ENCODE peak calls at places on chromosome 12, in ten cellular contexts. One of them, this sample, is unnamed.

GRCh38 chr12:92899388-92900001 is 29.6 kb downstream of the EEA1 start:
- DNase-seq in endodermal cell: peak
- DNase-seq in activated B cell treated with CpG ODN at 0.5 μM for 24 hours: no peak
- DNase-seq in amygdala: peak
- DNase-seq in T-helper 1 cell: no peak
- DNase-seq in RWPE1: peak
- DNase-seq in non-pigmented ciliary epithelial cell: peak
- DNase-seq in upper lobe of right lung: no peak
- DNase-seq in AG04450: peak
- DNase-seq in neural crest cell: no peak
- DNase-seq in this sample: peak

GRCh38 chr12:109461846-109462766 is 15.0 kb downstream of the KCTD10 start:
- DNase-seq in RWPE1: peak
- DNase-seq in T-helper 1 cell: no peak
- DNase-seq in AG04450: peak
- DNase-seq in activated B cell treated with CpG ODN at 0.5 μM for 24 hours: no peak
- DNase-seq in neural crest cell: no peak
- DNase-seq in upper lobe of right lung: peak
- DNase-seq in amygdala: no peak
- DNase-seq in endodermal cell: peak
- DNase-seq in non-pigmented ciliary epithelial cell: peak
- DNase-seq in this sample: peak

GRCh38 chr12:111598637-111599458 is at the start of gene ATXN2:
- DNase-seq in T-helper 1 cell: peak
- DNase-seq in neural crest cell: peak
- DNase-seq in upper lobe of right lung: peak
- DNase-seq in activated B cell treated with CpG ODN at 0.5 μM for 24 hours: peak
- DNase-seq in endodermal cell: peak
- DNase-seq in RWPE1: peak
- DNase-seq in AG04450: no peak
- DNase-seq in non-pigmented ciliary epithelial cell: no peak
- DNase-seq in amygdala: peak
- DNase-seq in this sample: no peak

GRCh38 chr12:97476255-97476654 is 13.7 kb downstream of the RMST start:
- DNase-seq in amygdala: no peak
- DNase-seq in AG04450: no peak
- DNase-seq in T-helper 1 cell: no peak
- DNase-seq in RWPE1: no peak
- DNase-seq in non-pigmented ciliary epithelial cell: no peak
- DNase-seq in endodermal cell: no peak
- DNase-seq in neural crest cell: no peak
- DNase-seq in activated B cell treated with CpG ODN at 0.5 μM for 24 hours: no peak
- DNase-seq in upper lobe of right lung: no peak
- DNase-seq in this sample: no peak

GRCh38 chr12:131615316-131616053 is 95.4 kb upstream of the SFSWAP start:
- DNase-seq in AG04450: no peak
- DNase-seq in T-helper 1 cell: no peak
- DNase-seq in non-pigmented ciliary epithelial cell: no peak
- DNase-seq in endodermal cell: peak
- DNase-seq in neural crest cell: no peak
- DNase-seq in amygdala: no peak
- DNase-seq in activated B cell treated with CpG ODN at 0.5 μM for 24 hours: no peak
- DNase-seq in upper lobe of right lung: no peak
- DNase-seq in RWPE1: no peak
- DNase-seq in this sample: no peak

GRCh38 chr12:45989857-45990467 is 412 bp downstream of the SCAF11 start:
- DNase-seq in neural crest cell: no peak
- DNase-seq in activated B cell treated with CpG ODN at 0.5 μM for 24 hours: peak
- DNase-seq in T-helper 1 cell: peak
- DNase-seq in AG04450: no peak
- DNase-seq in amygdala: peak
- DNase-seq in RWPE1: peak
- DNase-seq in non-pigmented ciliary epithelial cell: no peak
- DNase-seq in endodermal cell: peak
- DNase-seq in upper lobe of right lung: peak
- DNase-seq in this sample: no peak

GRCh38 chr12:132154941-132155770 is 10.9 kb downstream of the NOC4L start:
- DNase-seq in amygdala: no peak
- DNase-seq in non-pigmented ciliary epithelial cell: no peak
- DNase-seq in neural crest cell: no peak
- DNase-seq in AG04450: no peak
- DNase-seq in activated B cell treated with CpG ODN at 0.5 μM for 24 hours: no peak
- DNase-seq in T-helper 1 cell: peak
- DNase-seq in upper lobe of right lung: no peak
- DNase-seq in RWPE1: no peak
- DNase-seq in endodermal cell: no peak
- DNase-seq in this sample: no peak

GRCh38 chr12:89951050-89951693 is 242.5 kb upstream of the ATP2B1 start:
- DNase-seq in AG04450: no peak
- DNase-seq in upper lobe of right lung: no peak
- DNase-seq in endodermal cell: no peak
- DNase-seq in T-helper 1 cell: no peak
- DNase-seq in neural crest cell: no peak
- DNase-seq in non-pigmented ciliary epithelial cell: no peak
- DNase-seq in RWPE1: peak
- DNase-seq in activated B cell treated with CpG ODN at 0.5 μM for 24 hours: no peak
- DNase-seq in amygdala: no peak
- DNase-seq in this sample: peak

GRCh38 chr12:102811125-102811737 is 105.8 kb downstream of the PAH start:
- DNase-seq in amygdala: no peak
- DNase-seq in activated B cell treated with CpG ODN at 0.5 μM for 24 hours: no peak
- DNase-seq in endodermal cell: peak
- DNase-seq in T-helper 1 cell: peak
- DNase-seq in neural crest cell: peak
- DNase-seq in AG04450: no peak
- DNase-seq in non-pigmented ciliary epithelial cell: no peak
- DNase-seq in upper lobe of right lung: no peak
- DNase-seq in RWPE1: peak
- DNase-seq in this sample: peak

GRCh38 chr12:113149361-113150150 is at the start of gene CFAP73:
- DNase-seq in neural crest cell: peak
- DNase-seq in RWPE1: peak
- DNase-seq in T-helper 1 cell: no peak
- DNase-seq in non-pigmented ciliary epithelial cell: peak
- DNase-seq in upper lobe of right lung: peak
- DNase-seq in endodermal cell: peak
- DNase-seq in AG04450: peak
- DNase-seq in activated B cell treated with CpG ODN at 0.5 μM for 24 hours: no peak
- DNase-seq in amygdala: peak
- DNase-seq in this sample: peak

GRCh38 chr12:116609715-116610114 is 50.5 kb downstream of the MAP1LC3B2 start:
- DNase-seq in amygdala: no peak
- DNase-seq in non-pigmented ciliary epithelial cell: no peak
- DNase-seq in RWPE1: no peak
- DNase-seq in endodermal cell: peak
- DNase-seq in T-helper 1 cell: peak
- DNase-seq in upper lobe of right lung: no peak
- DNase-seq in AG04450: no peak
- DNase-seq in activated B cell treated with CpG ODN at 0.5 μM for 24 hours: no peak
- DNase-seq in neural crest cell: peak
- DNase-seq in this sample: peak

GRCh38 chr12:76341436-76342030 is 6.7 kb downstream of the BBS10 start:
- DNase-seq in T-helper 1 cell: no peak
- DNase-seq in RWPE1: peak
- DNase-seq in amygdala: no peak
- DNase-seq in neural crest cell: no peak
- DNase-seq in AG04450: no peak
- DNase-seq in endodermal cell: no peak
- DNase-seq in non-pigmented ciliary epithelial cell: no peak
- DNase-seq in activated B cell treated with CpG ODN at 0.5 μM for 24 hours: no peak
- DNase-seq in upper lobe of right lung: no peak
- DNase-seq in this sample: no peak

GRCh38 chr12:52307836-52308806 is 13.1 kb downstream of the KRT83 start:
- DNase-seq in RWPE1: peak
- DNase-seq in activated B cell treated with CpG ODN at 0.5 μM for 24 hours: no peak
- DNase-seq in neural crest cell: peak
- DNase-seq in endodermal cell: peak
- DNase-seq in upper lobe of right lung: peak
- DNase-seq in non-pigmented ciliary epithelial cell: no peak
- DNase-seq in AG04450: no peak
- DNase-seq in T-helper 1 cell: peak
- DNase-seq in amygdala: peak
- DNase-seq in this sample: peak

GRCh38 chr12:110774824-110775223 is 32.1 kb upstream of the PPP1CC start:
- DNase-seq in endodermal cell: no peak
- DNase-seq in non-pigmented ciliary epithelial cell: no peak
- DNase-seq in activated B cell treated with CpG ODN at 0.5 μM for 24 hours: no peak
- DNase-seq in RWPE1: no peak
- DNase-seq in amygdala: no peak
- DNase-seq in upper lobe of right lung: no peak
- DNase-seq in AG04450: no peak
- DNase-seq in neural crest cell: no peak
- DNase-seq in T-helper 1 cell: no peak
- DNase-seq in this sample: no peak

GRCh38 chr12:119491814-119492213 is 101.8 kb upstream of the TMEM233 start:
- DNase-seq in T-helper 1 cell: no peak
- DNase-seq in non-pigmented ciliary epithelial cell: no peak
- DNase-seq in neural crest cell: no peak
- DNase-seq in upper lobe of right lung: no peak
- DNase-seq in endodermal cell: no peak
- DNase-seq in activated B cell treated with CpG ODN at 0.5 μM for 24 hours: no peak
- DNase-seq in amygdala: no peak
- DNase-seq in RWPE1: no peak
- DNase-seq in AG04450: no peak
- DNase-seq in this sample: no peak

GRCh38 chr12:131203666-131204415 is 250.1 kb downstream of the ADGRD1 start:
- DNase-seq in non-pigmented ciliary epithelial cell: no peak
- DNase-seq in upper lobe of right lung: peak
- DNase-seq in activated B cell treated with CpG ODN at 0.5 μM for 24 hours: no peak
- DNase-seq in amygdala: no peak
- DNase-seq in neural crest cell: no peak
- DNase-seq in endodermal cell: no peak
- DNase-seq in RWPE1: no peak
- DNase-seq in T-helper 1 cell: no peak
- DNase-seq in AG04450: no peak
- DNase-seq in this sample: no peak

GRCh38 chr12:26043139-26044006 is 81.5 kb downstream of the BHLHE41 start:
- DNase-seq in neural crest cell: no peak
- DNase-seq in T-helper 1 cell: no peak
- DNase-seq in activated B cell treated with CpG ODN at 0.5 μM for 24 hours: no peak
- DNase-seq in RWPE1: no peak
- DNase-seq in AG04450: no peak
- DNase-seq in non-pigmented ciliary epithelial cell: no peak
- DNase-seq in upper lobe of right lung: no peak
- DNase-seq in endodermal cell: no peak
- DNase-seq in amygdala: no peak
- DNase-seq in this sample: no peak

GRCh38 chr12:91991397-91992187 is 154.1 kb downstream of the BTG1 start:
- DNase-seq in RWPE1: no peak
- DNase-seq in endodermal cell: no peak
- DNase-seq in neural crest cell: no peak
- DNase-seq in amygdala: no peak
- DNase-seq in non-pigmented ciliary epithelial cell: no peak
- DNase-seq in AG04450: no peak
- DNase-seq in activated B cell treated with CpG ODN at 0.5 μM for 24 hours: no peak
- DNase-seq in upper lobe of right lung: no peak
- DNase-seq in T-helper 1 cell: peak
- DNase-seq in this sample: no peak

GRCh38 chr12:94761559-94761958 is 111.2 kb upstream of the TMCC3 start:
- DNase-seq in activated B cell treated with CpG ODN at 0.5 μM for 24 hours: no peak
- DNase-seq in RWPE1: peak
- DNase-seq in endodermal cell: no peak
- DNase-seq in neural crest cell: no peak
- DNase-seq in upper lobe of right lung: no peak
- DNase-seq in T-helper 1 cell: peak
- DNase-seq in amygdala: no peak
- DNase-seq in AG04450: peak
- DNase-seq in non-pigmented ciliary epithelial cell: peak
- DNase-seq in this sample: no peak

GRCh38 chr12:47102845-47103666 is 23.3 kb upstream of the AMIGO2 start:
- DNase-seq in activated B cell treated with CpG ODN at 0.5 μM for 24 hours: no peak
- DNase-seq in non-pigmented ciliary epithelial cell: no peak
- DNase-seq in neural crest cell: no peak
- DNase-seq in T-helper 1 cell: no peak
- DNase-seq in amygdala: no peak
- DNase-seq in endodermal cell: no peak
- DNase-seq in upper lobe of right lung: no peak
- DNase-seq in RWPE1: no peak
- DNase-seq in AG04450: peak
- DNase-seq in this sample: no peak

GRCh38 chr12:28097221-28097620 is 93.0 kb upstream of the CCDC91 start:
- DNase-seq in AG04450: no peak
- DNase-seq in T-helper 1 cell: no peak
- DNase-seq in RWPE1: no peak
- DNase-seq in neural crest cell: no peak
- DNase-seq in non-pigmented ciliary epithelial cell: no peak
- DNase-seq in amygdala: no peak
- DNase-seq in activated B cell treated with CpG ODN at 0.5 μM for 24 hours: no peak
- DNase-seq in upper lobe of right lung: no peak
- DNase-seq in endodermal cell: no peak
- DNase-seq in this sample: no peak

GRCh38 chr12:30822385-30823139 is 67.8 kb upstream of the CAPRIN2 start:
- DNase-seq in non-pigmented ciliary epithelial cell: peak
- DNase-seq in upper lobe of right lung: peak
- DNase-seq in activated B cell treated with CpG ODN at 0.5 μM for 24 hours: peak
- DNase-seq in neural crest cell: peak
- DNase-seq in T-helper 1 cell: peak
- DNase-seq in RWPE1: peak
- DNase-seq in endodermal cell: peak
- DNase-seq in amygdala: peak
- DNase-seq in AG04450: no peak
- DNase-seq in this sample: no peak

GRCh38 chr12:2963760-2964292 is 4.6 kb downstream of the TEAD4 start:
- DNase-seq in endodermal cell: peak
- DNase-seq in non-pigmented ciliary epithelial cell: no peak
- DNase-seq in AG04450: no peak
- DNase-seq in amygdala: no peak
- DNase-seq in T-helper 1 cell: no peak
- DNase-seq in activated B cell treated with CpG ODN at 0.5 μM for 24 hours: no peak
- DNase-seq in neural crest cell: no peak
- DNase-seq in upper lobe of right lung: no peak
- DNase-seq in RWPE1: no peak
- DNase-seq in this sample: no peak

GRCh38 chr12:31578632-31579031 is 12.3 kb downstream of the DENND5B start:
- DNase-seq in amygdala: peak
- DNase-seq in non-pigmented ciliary epithelial cell: no peak
- DNase-seq in T-helper 1 cell: no peak
- DNase-seq in RWPE1: no peak
- DNase-seq in activated B cell treated with CpG ODN at 0.5 μM for 24 hours: no peak
- DNase-seq in upper lobe of right lung: no peak
- DNase-seq in AG04450: no peak
- DNase-seq in neural crest cell: no peak
- DNase-seq in endodermal cell: no peak
- DNase-seq in this sample: no peak

GRCh38 chr12:9364224-9365176 is 156.3 kb upstream of the PZP start:
- DNase-seq in AG04450: peak
- DNase-seq in endodermal cell: peak
- DNase-seq in neural crest cell: no peak
- DNase-seq in activated B cell treated with CpG ODN at 0.5 μM for 24 hours: peak
- DNase-seq in upper lobe of right lung: no peak
- DNase-seq in RWPE1: peak
- DNase-seq in amygdala: peak
- DNase-seq in T-helper 1 cell: peak
- DNase-seq in non-pigmented ciliary epithelial cell: peak
- DNase-seq in this sample: no peak

GRCh38 chr12:108532061-108532848 is 17.2 kb downstream of the FICD start:
- DNase-seq in RWPE1: no peak
- DNase-seq in AG04450: no peak
- DNase-seq in activated B cell treated with CpG ODN at 0.5 μM for 24 hours: no peak
- DNase-seq in endodermal cell: no peak
- DNase-seq in non-pigmented ciliary epithelial cell: no peak
- DNase-seq in T-helper 1 cell: no peak
- DNase-seq in amygdala: no peak
- DNase-seq in upper lobe of right lung: no peak
- DNase-seq in neural crest cell: no peak
- DNase-seq in this sample: no peak

GRCh38 chr12:121668750-121669524 is 517 bp downstream of the MORN3 start:
- DNase-seq in non-pigmented ciliary epithelial cell: no peak
- DNase-seq in AG04450: no peak
- DNase-seq in activated B cell treated with CpG ODN at 0.5 μM for 24 hours: peak
- DNase-seq in amygdala: no peak
- DNase-seq in neural crest cell: peak
- DNase-seq in T-helper 1 cell: peak
- DNase-seq in RWPE1: no peak
- DNase-seq in upper lobe of right lung: no peak
- DNase-seq in endodermal cell: peak
- DNase-seq in this sample: peak

GRCh38 chr12:119153477-119154434 is 25.0 kb upstream of the HSPB8 start:
- DNase-seq in activated B cell treated with CpG ODN at 0.5 μM for 24 hours: no peak
- DNase-seq in AG04450: no peak
- DNase-seq in non-pigmented ciliary epithelial cell: no peak
- DNase-seq in neural crest cell: peak
- DNase-seq in T-helper 1 cell: peak
- DNase-seq in RWPE1: no peak
- DNase-seq in endodermal cell: peak
- DNase-seq in upper lobe of right lung: peak
- DNase-seq in amygdala: peak
- DNase-seq in this sample: no peak

This sample was measured in Caco-2.